ENCODE peak calls at places on chromosomes 6 and 20, in nine cellular contexts. One of them, this sample, is unnamed. For H3K4me1, the result is how much of the 10 kb centered on the place peaks cover.

GRCh38 chr6:30990422-30991086 is 7.0 kb downstream of the MUC21 start:
- DNase-seq in testis: no peak
- DNase-seq in astrocyte: no peak
- DNase-seq in ascending aorta: no peak
- DNase-seq in psoas muscle: no peak
- DNase-seq in neural progenitor cell: no peak
- DNase-seq in osteoblast: peak
- DNase-seq in GM23248: no peak
- DNase-seq in tibial nerve: no peak
- DNase-seq in this sample: no peak

GRCh38 chr6:108027054-108027453 is 47.5 kb downstream of the OSTM1 start:
- DNase-seq in psoas muscle: no peak
- DNase-seq in testis: no peak
- DNase-seq in ascending aorta: no peak
- DNase-seq in astrocyte: no peak
- DNase-seq in osteoblast: no peak
- DNase-seq in tibial nerve: no peak
- DNase-seq in neural progenitor cell: no peak
- DNase-seq in GM23248: peak
- DNase-seq in this sample: no peak

GRCh38 chr20:59322101-59322500 is 21.7 kb downstream of the EDN3 start:
- DNase-seq in psoas muscle: no peak
- DNase-seq in tibial nerve: no peak
- DNase-seq in testis: no peak
- DNase-seq in astrocyte: no peak
- DNase-seq in neural progenitor cell: no peak
- DNase-seq in ascending aorta: no peak
- DNase-seq in osteoblast: peak
- DNase-seq in GM23248: no peak
- DNase-seq in this sample: no peak

GRCh38 chr6:147868493-147869222 is 360.2 kb downstream of the SAMD5 start:
- DNase-seq in ascending aorta: no peak
- DNase-seq in osteoblast: peak
- DNase-seq in GM23248: no peak
- DNase-seq in psoas muscle: no peak
- DNase-seq in astrocyte: peak
- DNase-seq in tibial nerve: no peak
- DNase-seq in neural progenitor cell: no peak
- DNase-seq in testis: no peak
- DNase-seq in this sample: no peak

GRCh38 chr20:53052380-53052779 is 80.2 kb downstream of the TSHZ2 start:
- DNase-seq in psoas muscle: no peak
- DNase-seq in osteoblast: no peak
- DNase-seq in testis: no peak
- DNase-seq in ascending aorta: no peak
- DNase-seq in GM23248: no peak
- DNase-seq in astrocyte: no peak
- DNase-seq in neural progenitor cell: no peak
- DNase-seq in tibial nerve: no peak
- DNase-seq in this sample: no peak

GRCh38 chr6:32568561-32568960 is 21.1 kb downstream of the HLA-DRB1 start:
- DNase-seq in neural progenitor cell: no peak
- DNase-seq in GM23248: no peak
- DNase-seq in osteoblast: no peak
- DNase-seq in testis: no peak
- DNase-seq in ascending aorta: no peak
- DNase-seq in psoas muscle: no peak
- DNase-seq in astrocyte: no peak
- DNase-seq in tibial nerve: no peak
- DNase-seq in this sample: no peak

GRCh38 chr6:169406794-169407193 is 153.1 kb upstream of the THBS2 start:
- DNase-seq in testis: no peak
- DNase-seq in psoas muscle: no peak
- DNase-seq in astrocyte: no peak
- DNase-seq in neural progenitor cell: no peak
- DNase-seq in tibial nerve: no peak
- DNase-seq in osteoblast: no peak
- DNase-seq in ascending aorta: no peak
- DNase-seq in GM23248: peak
- DNase-seq in this sample: no peak

GRCh38 chr20:54221383-54221782 is 13.5 kb downstream of the PFDN4 start:
- DNase-seq in ascending aorta: no peak
- DNase-seq in psoas muscle: no peak
- DNase-seq in GM23248: no peak
- DNase-seq in astrocyte: no peak
- DNase-seq in tibial nerve: no peak
- DNase-seq in osteoblast: no peak
- DNase-seq in neural progenitor cell: no peak
- DNase-seq in testis: no peak
- DNase-seq in this sample: peak

GRCh38 chr6:170043150-170043819 is 247.6 kb downstream of the DLL1 start:
- DNase-seq in ascending aorta: no peak
- DNase-seq in osteoblast: peak
- DNase-seq in testis: no peak
- DNase-seq in psoas muscle: no peak
- DNase-seq in astrocyte: no peak
- DNase-seq in tibial nerve: no peak
- DNase-seq in neural progenitor cell: no peak
- DNase-seq in GM23248: no peak
- DNase-seq in this sample: no peak

GRCh38 chr6:170099387-170099786 is 191.5 kb downstream of the DLL1 start:
- DNase-seq in tibial nerve: no peak
- DNase-seq in osteoblast: peak
- DNase-seq in ascending aorta: peak
- DNase-seq in neural progenitor cell: no peak
- DNase-seq in astrocyte: no peak
- DNase-seq in GM23248: no peak
- DNase-seq in psoas muscle: no peak
- DNase-seq in testis: peak
- DNase-seq in this sample: no peak

GRCh38 chr6:18496462-18496861 is 109.3 kb downstream of the RNF144B start:
- DNase-seq in testis: no peak
- DNase-seq in tibial nerve: no peak
- DNase-seq in GM23248: no peak
- DNase-seq in neural progenitor cell: no peak
- DNase-seq in ascending aorta: no peak
- DNase-seq in osteoblast: no peak
- DNase-seq in astrocyte: peak
- DNase-seq in psoas muscle: no peak
- DNase-seq in this sample: no peak

GRCh38 chr6:1771324-1771723 is 161.6 kb downstream of the FOXC1 start:
- DNase-seq in psoas muscle: no peak
- DNase-seq in testis: no peak
- DNase-seq in GM23248: peak
- DNase-seq in neural progenitor cell: no peak
- DNase-seq in osteoblast: no peak
- DNase-seq in astrocyte: peak
- DNase-seq in ascending aorta: no peak
- DNase-seq in tibial nerve: no peak
- DNase-seq in this sample: no peak

GRCh38 chr20:42442728-42443127 is 747.0 kb downstream of the PTPRT start:
- DNase-seq in tibial nerve: no peak
- DNase-seq in GM23248: no peak
- DNase-seq in testis: no peak
- DNase-seq in astrocyte: no peak
- DNase-seq in psoas muscle: no peak
- DNase-seq in ascending aorta: no peak
- DNase-seq in osteoblast: no peak
- DNase-seq in neural progenitor cell: no peak
- DNase-seq in this sample: no peak

GRCh38 chr6:4354181-4354580 is 218.8 kb upstream of the ECI2 start:
- DNase-seq in GM23248: no peak
- DNase-seq in astrocyte: no peak
- DNase-seq in ascending aorta: no peak
- DNase-seq in psoas muscle: no peak
- DNase-seq in tibial nerve: no peak
- DNase-seq in testis: no peak
- DNase-seq in osteoblast: no peak
- DNase-seq in neural progenitor cell: no peak
- DNase-seq in this sample: no peak

GRCh38 chr6:7258231-7258763 is 54.7 kb downstream of the SSR1 start:
- DNase-seq in neural progenitor cell: no peak
- DNase-seq in GM23248: no peak
- DNase-seq in testis: peak
- DNase-seq in astrocyte: no peak
- DNase-seq in psoas muscle: no peak
- DNase-seq in tibial nerve: no peak
- DNase-seq in ascending aorta: no peak
- DNase-seq in osteoblast: peak
- DNase-seq in this sample: no peak

GRCh38 chr20:24831232-24831631 is 117.8 kb upstream of the CST7 start:
- DNase-seq in astrocyte: no peak
- DNase-seq in GM23248: no peak
- DNase-seq in neural progenitor cell: no peak
- DNase-seq in ascending aorta: no peak
- DNase-seq in psoas muscle: no peak
- DNase-seq in testis: no peak
- DNase-seq in tibial nerve: no peak
- DNase-seq in osteoblast: peak
- DNase-seq in this sample: no peak
- H3K4me1 ChIP-seq in astrocyte: under half
- H3K4me1 ChIP-seq in GM23248: under half
- H3K4me1 ChIP-seq in neural progenitor cell: under half
- H3K4me1 ChIP-seq in ascending aorta: under half
- H3K4me1 ChIP-seq in psoas muscle: under half
- H3K4me1 ChIP-seq in testis: under half
- H3K4me1 ChIP-seq in tibial nerve: under half
- H3K4me1 ChIP-seq in osteoblast: under half
- H3K4me1 ChIP-seq in this sample: under half

GRCh38 chr20:31698803-31699718 is 23.6 kb downstream of the BCL2L1 start:
- DNase-seq in GM23248: peak
- DNase-seq in tibial nerve: peak
- DNase-seq in psoas muscle: peak
- DNase-seq in astrocyte: peak
- DNase-seq in osteoblast: peak
- DNase-seq in ascending aorta: peak
- DNase-seq in neural progenitor cell: no peak
- DNase-seq in testis: peak
- DNase-seq in this sample: no peak

GRCh38 chr20:31699801-31700728 is 22.6 kb downstream of the BCL2L1 start:
- DNase-seq in GM23248: no peak
- DNase-seq in ascending aorta: no peak
- DNase-seq in testis: no peak
- DNase-seq in osteoblast: no peak
- DNase-seq in psoas muscle: no peak
- DNase-seq in tibial nerve: no peak
- DNase-seq in astrocyte: no peak
- DNase-seq in neural progenitor cell: no peak
- DNase-seq in this sample: no peak

GRCh38 chr20:31698243-31698802 is 24.3 kb downstream of the BCL2L1 start:
- DNase-seq in tibial nerve: no peak
- DNase-seq in neural progenitor cell: no peak
- DNase-seq in GM23248: no peak
- DNase-seq in psoas muscle: no peak
- DNase-seq in ascending aorta: no peak
- DNase-seq in testis: no peak
- DNase-seq in astrocyte: no peak
- DNase-seq in osteoblast: no peak
- DNase-seq in this sample: no peak

GRCh38 chr20:31701591-31701990 is 21.1 kb downstream of the BCL2L1 start:
- DNase-seq in astrocyte: no peak
- DNase-seq in psoas muscle: no peak
- DNase-seq in GM23248: no peak
- DNase-seq in osteoblast: no peak
- DNase-seq in neural progenitor cell: no peak
- DNase-seq in tibial nerve: no peak
- DNase-seq in ascending aorta: no peak
- DNase-seq in testis: no peak
- DNase-seq in this sample: no peak

DNA sequence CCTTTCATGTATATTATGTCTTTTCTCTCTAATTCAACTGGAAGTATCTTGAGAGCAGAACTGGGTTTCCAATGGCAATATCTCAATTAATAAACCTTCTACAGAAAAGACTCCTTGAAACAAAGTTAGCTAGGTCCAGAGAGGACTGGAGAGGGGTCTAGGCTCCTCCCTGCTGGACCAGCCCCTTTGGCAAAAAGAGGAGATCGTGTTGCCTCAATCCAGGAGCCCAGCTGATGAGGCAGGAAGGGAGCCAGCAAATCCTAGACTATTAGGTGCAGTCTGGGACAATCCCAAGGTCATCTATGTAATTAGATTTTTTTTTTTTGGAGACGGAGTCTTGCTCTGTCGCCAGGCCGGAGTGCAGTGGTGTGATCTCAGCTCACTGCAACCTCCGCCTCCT is 21.9 kb downstream of the BCL2L1 start:
- DNase-seq in testis: peak
- DNase-seq in tibial nerve: no peak
- DNase-seq in astrocyte: no peak
- DNase-seq in ascending aorta: no peak
- DNase-seq in osteoblast: no peak
- DNase-seq in GM23248: no peak
- DNase-seq in psoas muscle: no peak
- DNase-seq in neural progenitor cell: no peak
- DNase-seq in this sample: no peak
- H3K4me1 ChIP-seq in testis: under half
- H3K4me1 ChIP-seq in tibial nerve: half or more
- H3K4me1 ChIP-seq in astrocyte: under half
- H3K4me1 ChIP-seq in ascending aorta: under half
- H3K4me1 ChIP-seq in osteoblast: under half
- H3K4me1 ChIP-seq in GM23248: under half
- H3K4me1 ChIP-seq in psoas muscle: half or more
- H3K4me1 ChIP-seq in neural progenitor cell: under half
- H3K4me1 ChIP-seq in this sample: under half

GRCh38 chr6:20706293-20707165 is 172.3 kb downstream of the CDKAL1 start:
- DNase-seq in neural progenitor cell: no peak
- DNase-seq in osteoblast: no peak
- DNase-seq in tibial nerve: no peak
- DNase-seq in ascending aorta: no peak
- DNase-seq in astrocyte: peak
- DNase-seq in testis: no peak
- DNase-seq in GM23248: peak
- DNase-seq in psoas muscle: no peak
- DNase-seq in this sample: no peak
- H3K4me1 ChIP-seq in neural progenitor cell: half or more
- H3K4me1 ChIP-seq in osteoblast: under half
- H3K4me1 ChIP-seq in tibial nerve: under half
- H3K4me1 ChIP-seq in ascending aorta: under half
- H3K4me1 ChIP-seq in astrocyte: under half
- H3K4me1 ChIP-seq in testis: under half
- H3K4me1 ChIP-seq in GM23248: under half
- H3K4me1 ChIP-seq in psoas muscle: under half
- H3K4me1 ChIP-seq in this sample: under half

DNA sequence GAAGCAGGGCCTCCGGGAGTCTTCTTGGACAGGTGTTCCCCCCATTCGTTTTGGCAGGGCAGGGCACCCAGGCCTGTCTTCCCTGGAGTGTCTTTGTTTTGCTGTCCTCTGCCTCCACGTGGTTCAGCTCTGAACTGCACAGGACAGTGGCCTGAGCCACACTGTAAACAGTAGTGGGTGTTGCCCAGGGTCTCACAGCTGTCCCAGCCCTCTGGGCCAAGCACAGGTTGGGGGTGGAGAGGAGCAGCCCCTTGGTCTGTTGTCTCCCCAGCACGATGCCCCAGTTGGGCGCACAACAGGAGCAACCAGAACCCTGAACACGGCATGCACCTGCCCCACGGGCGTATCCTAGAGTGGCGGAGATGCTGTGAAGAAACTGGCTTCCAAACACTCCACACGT is 14.4 kb downstream of the CCDC167 start:
- DNase-seq in ascending aorta: no peak
- DNase-seq in psoas muscle: no peak
- DNase-seq in osteoblast: peak
- DNase-seq in GM23248: peak
- DNase-seq in neural progenitor cell: peak
- DNase-seq in tibial nerve: no peak
- DNase-seq in testis: peak
- DNase-seq in astrocyte: no peak
- DNase-seq in this sample: no peak
- H3K4me1 ChIP-seq in ascending aorta: under half
- H3K4me1 ChIP-seq in psoas muscle: under half
- H3K4me1 ChIP-seq in osteoblast: under half
- H3K4me1 ChIP-seq in GM23248: under half
- H3K4me1 ChIP-seq in neural progenitor cell: under half
- H3K4me1 ChIP-seq in tibial nerve: under half
- H3K4me1 ChIP-seq in testis: under half
- H3K4me1 ChIP-seq in astrocyte: under half
- H3K4me1 ChIP-seq in this sample: under half